ENCODE peak calls at places on chromosome 17, in six cellular contexts. One of them, this sample, is unnamed.

GRCh38 chr17:63196772-63197335 is 230.8 kb downstream of the TANC2 start:
- ATAC-seq in pancreas: no peak
- ATAC-seq in left lung: no peak
- ATAC-seq in lower lobe of right lung: no peak
- ATAC-seq in GM23338: no peak
- ATAC-seq in body of pancreas: no peak
- ATAC-seq in this sample: no peak

GRCh38 chr17:44014133-44014436 is 678 bp downstream of the TMEM101 start:
- ATAC-seq in pancreas: peak; percentile 7
- ATAC-seq in left lung: peak; percentile 14
- ATAC-seq in lower lobe of right lung: peak; percentile 30
- ATAC-seq in GM23338: peak; percentile 84
- ATAC-seq in body of pancreas: no peak
- ATAC-seq in this sample: no peak

GRCh38 chr17:19897108-19897854 is 29.5 kb upstream of the ULK2 start:
- ATAC-seq in pancreas: no peak
- ATAC-seq in left lung: peak; percentile 51
- ATAC-seq in lower lobe of right lung: peak; percentile 23
- ATAC-seq in GM23338: no peak
- ATAC-seq in body of pancreas: peak; percentile 21
- ATAC-seq in this sample: peak; percentile 51

GRCh38 chr17:72171703-72172670 is 51.2 kb downstream of the SOX9 start:
- ATAC-seq in pancreas: no peak
- ATAC-seq in left lung: no peak
- ATAC-seq in lower lobe of right lung: no peak
- ATAC-seq in GM23338: no peak
- ATAC-seq in body of pancreas: no peak
- ATAC-seq in this sample: no peak

GRCh38 chr17:59851431-59852375 is 41.0 kb downstream of the TUBD1 start:
- ATAC-seq in pancreas: peak; percentile 4
- ATAC-seq in left lung: peak; percentile 1
- ATAC-seq in lower lobe of right lung: no peak
- ATAC-seq in GM23338: no peak
- ATAC-seq in body of pancreas: no peak
- ATAC-seq in this sample: peak; percentile 59

GRCh38 chr17:35797918-35798317 is 2.5 kb upstream of the MMP28 start:
- ATAC-seq in pancreas: no peak
- ATAC-seq in left lung: no peak
- ATAC-seq in lower lobe of right lung: no peak
- ATAC-seq in GM23338: no peak
- ATAC-seq in body of pancreas: no peak
- ATAC-seq in this sample: no peak

GRCh38 chr17:9409026-9409425 is 166.6 kb downstream of the STX8 start:
- ATAC-seq in pancreas: peak; percentile 22
- ATAC-seq in left lung: no peak
- ATAC-seq in lower lobe of right lung: no peak
- ATAC-seq in GM23338: peak; percentile 26
- ATAC-seq in body of pancreas: no peak
- ATAC-seq in this sample: no peak

GRCh38 chr17:48439875-48440505 is 10.0 kb upstream of the SKAP1 start:
- ATAC-seq in pancreas: peak; percentile 56
- ATAC-seq in left lung: no peak
- ATAC-seq in lower lobe of right lung: peak; percentile 33
- ATAC-seq in GM23338: no peak
- ATAC-seq in body of pancreas: peak; percentile 48
- ATAC-seq in this sample: no peak

GRCh38 chr17:21027031-21027430 is 15.8 kb downstream of the USP22 start:
- ATAC-seq in pancreas: no peak
- ATAC-seq in left lung: no peak
- ATAC-seq in lower lobe of right lung: no peak
- ATAC-seq in GM23338: no peak
- ATAC-seq in body of pancreas: no peak
- ATAC-seq in this sample: no peak

GRCh38 chr17:42920106-42920900 is 19.7 kb downstream of the G6PC1 start:
- ATAC-seq in pancreas: peak; percentile 61
- ATAC-seq in left lung: no peak
- ATAC-seq in lower lobe of right lung: no peak
- ATAC-seq in GM23338: peak; percentile 40
- ATAC-seq in body of pancreas: no peak
- ATAC-seq in this sample: no peak

GRCh38 chr17:48933035-48933434 is 11.6 kb downstream of the SNF8 start:
- ATAC-seq in pancreas: no peak
- ATAC-seq in left lung: no peak
- ATAC-seq in lower lobe of right lung: no peak
- ATAC-seq in GM23338: no peak
- ATAC-seq in body of pancreas: no peak
- ATAC-seq in this sample: no peak

GRCh38 chr17:45276031-45276430 is 14.1 kb upstream of the SPATA32 start:
- ATAC-seq in pancreas: no peak
- ATAC-seq in left lung: no peak
- ATAC-seq in lower lobe of right lung: no peak
- ATAC-seq in GM23338: no peak
- ATAC-seq in body of pancreas: no peak
- ATAC-seq in this sample: peak; percentile 20

GRCh38 chr17:45273551-45273957 is 11.7 kb upstream of the SPATA32 start:
- ATAC-seq in pancreas: no peak
- ATAC-seq in left lung: no peak
- ATAC-seq in lower lobe of right lung: no peak
- ATAC-seq in GM23338: no peak
- ATAC-seq in body of pancreas: no peak
- ATAC-seq in this sample: no peak

GRCh38 chr17:45270828-45271418 is 9.0 kb upstream of the SPATA32 start:
- ATAC-seq in pancreas: peak; percentile 70
- ATAC-seq in left lung: peak; percentile 40
- ATAC-seq in lower lobe of right lung: peak; percentile 60
- ATAC-seq in GM23338: peak; percentile 97
- ATAC-seq in body of pancreas: no peak
- ATAC-seq in this sample: no peak

GRCh38 chr17:45271603-45272002 is 9.7 kb upstream of the SPATA32 start:
- ATAC-seq in pancreas: no peak
- ATAC-seq in left lung: no peak
- ATAC-seq in lower lobe of right lung: no peak
- ATAC-seq in GM23338: no peak
- ATAC-seq in body of pancreas: no peak
- ATAC-seq in this sample: no peak

DNA sequence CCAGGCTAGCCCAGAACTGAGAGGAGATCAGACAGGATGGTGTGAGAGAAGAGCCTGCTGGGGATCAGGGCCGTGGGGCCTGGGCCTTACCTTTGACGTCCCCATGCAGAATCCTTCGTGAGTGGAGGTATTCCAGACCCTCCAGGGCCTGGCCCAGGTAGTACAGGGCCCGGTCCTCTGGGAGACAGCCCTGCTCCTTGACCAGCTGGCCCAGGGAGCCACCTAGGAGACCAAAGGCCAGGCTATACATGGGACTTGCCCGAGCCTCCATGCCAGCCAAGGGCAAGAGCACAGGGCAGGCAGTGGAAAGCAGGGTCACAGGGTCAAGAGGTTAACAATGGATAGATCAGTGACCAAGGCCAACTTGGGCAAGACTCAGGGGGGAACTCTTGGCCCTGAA is 12.1 kb upstream of the SPATA32 start:
- ATAC-seq in pancreas: no peak
- ATAC-seq in left lung: no peak
- ATAC-seq in lower lobe of right lung: no peak
- ATAC-seq in GM23338: no peak
- ATAC-seq in body of pancreas: no peak
- ATAC-seq in this sample: no peak
- H3K27ac ChIP-seq in pancreas: no peak overlapping the region
- H3K27ac ChIP-seq in left lung: no peak overlapping the region
- H3K27ac ChIP-seq in lower lobe of right lung: no peak overlapping the region
- H3K27ac ChIP-seq in GM23338: no peak overlapping the region
- H3K27ac ChIP-seq in body of pancreas: no peak overlapping the region
- H3K27ac ChIP-seq in this sample: peak overlapping the region; percentile 19

GRCh38 chr17:40517286-40517662 is 15.9 kb upstream of the TNS4 start:
- ATAC-seq in pancreas: no peak
- ATAC-seq in left lung: no peak
- ATAC-seq in lower lobe of right lung: no peak
- ATAC-seq in GM23338: no peak
- ATAC-seq in body of pancreas: no peak
- ATAC-seq in this sample: no peak

GRCh38 chr17:40514013-40514875 is 12.8 kb upstream of the TNS4 start:
- ATAC-seq in pancreas: no peak
- ATAC-seq in left lung: no peak
- ATAC-seq in lower lobe of right lung: no peak
- ATAC-seq in GM23338: no peak
- ATAC-seq in body of pancreas: no peak
- ATAC-seq in this sample: no peak

GRCh38 chr17:40515491-40516041 is 14.1 kb upstream of the TNS4 start:
- ATAC-seq in pancreas: no peak
- ATAC-seq in left lung: no peak
- ATAC-seq in lower lobe of right lung: no peak
- ATAC-seq in GM23338: no peak
- ATAC-seq in body of pancreas: no peak
- ATAC-seq in this sample: no peak

GRCh38 chr17:40516581-40517285 is 15.3 kb upstream of the TNS4 start:
- ATAC-seq in pancreas: no peak
- ATAC-seq in left lung: no peak
- ATAC-seq in lower lobe of right lung: peak; percentile 10
- ATAC-seq in GM23338: no peak
- ATAC-seq in body of pancreas: no peak
- ATAC-seq in this sample: no peak

DNA sequence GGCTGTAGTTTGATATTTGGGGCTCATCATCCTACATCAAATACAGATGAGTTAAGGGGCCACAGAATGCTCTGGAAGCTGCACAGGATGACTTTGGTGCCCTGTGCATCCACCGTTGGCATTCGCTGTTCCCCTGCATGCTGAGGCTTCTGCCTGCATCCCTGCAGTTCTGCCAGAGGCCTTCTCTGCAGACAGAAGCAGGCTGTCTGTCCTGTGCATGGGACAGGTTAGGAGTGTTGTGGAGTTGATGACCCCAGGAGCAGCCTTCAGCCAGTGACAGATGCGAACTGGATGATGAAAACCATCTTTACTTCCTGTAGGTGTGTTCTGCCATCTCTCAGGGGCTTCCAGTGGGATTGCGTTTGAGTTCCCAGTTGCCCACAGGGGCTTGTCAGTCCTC is 13.6 kb upstream of the TNS4 start:
- ATAC-seq in pancreas: no peak
- ATAC-seq in left lung: no peak
- ATAC-seq in lower lobe of right lung: no peak
- ATAC-seq in GM23338: no peak
- ATAC-seq in body of pancreas: no peak
- ATAC-seq in this sample: no peak
- H3K4me1 ChIP-seq in pancreas: no peaks in the 10 kb centered on the region
- H3K4me1 ChIP-seq in left lung: peaks cover 46% of the 10 kb centered on the region
- H3K4me1 ChIP-seq in lower lobe of right lung: peaks cover 32% of the 10 kb centered on the region
- H3K4me1 ChIP-seq in GM23338: peaks cover 5% of the 10 kb centered on the region
- H3K4me1 ChIP-seq in body of pancreas: peaks cover 3% of the 10 kb centered on the region
- H3K4me1 ChIP-seq in this sample: no peaks in the 10 kb centered on the region

GRCh38 chr17:39925282-39926134 is 1.9 kb downstream of the ORMDL3 start:
- ATAC-seq in pancreas: no peak
- ATAC-seq in left lung: no peak
- ATAC-seq in lower lobe of right lung: no peak
- ATAC-seq in GM23338: no peak
- ATAC-seq in body of pancreas: no peak
- ATAC-seq in this sample: no peak

GRCh38 chr17:39923230-39923629 is 4.2 kb downstream of the ORMDL3 start:
- ATAC-seq in pancreas: no peak
- ATAC-seq in left lung: no peak
- ATAC-seq in lower lobe of right lung: no peak
- ATAC-seq in GM23338: no peak
- ATAC-seq in body of pancreas: no peak
- ATAC-seq in this sample: no peak

GRCh38 chr17:39924691-39925055 is 2.7 kb downstream of the ORMDL3 start:
- ATAC-seq in pancreas: no peak
- ATAC-seq in left lung: no peak
- ATAC-seq in lower lobe of right lung: no peak
- ATAC-seq in GM23338: no peak
- ATAC-seq in body of pancreas: no peak
- ATAC-seq in this sample: no peak

GRCh38 chr17:39922006-39922405 is 3.6 kb upstream of the GSDMB start:
- ATAC-seq in pancreas: no peak
- ATAC-seq in left lung: no peak
- ATAC-seq in lower lobe of right lung: no peak
- ATAC-seq in GM23338: no peak
- ATAC-seq in body of pancreas: no peak
- ATAC-seq in this sample: no peak

DNA sequence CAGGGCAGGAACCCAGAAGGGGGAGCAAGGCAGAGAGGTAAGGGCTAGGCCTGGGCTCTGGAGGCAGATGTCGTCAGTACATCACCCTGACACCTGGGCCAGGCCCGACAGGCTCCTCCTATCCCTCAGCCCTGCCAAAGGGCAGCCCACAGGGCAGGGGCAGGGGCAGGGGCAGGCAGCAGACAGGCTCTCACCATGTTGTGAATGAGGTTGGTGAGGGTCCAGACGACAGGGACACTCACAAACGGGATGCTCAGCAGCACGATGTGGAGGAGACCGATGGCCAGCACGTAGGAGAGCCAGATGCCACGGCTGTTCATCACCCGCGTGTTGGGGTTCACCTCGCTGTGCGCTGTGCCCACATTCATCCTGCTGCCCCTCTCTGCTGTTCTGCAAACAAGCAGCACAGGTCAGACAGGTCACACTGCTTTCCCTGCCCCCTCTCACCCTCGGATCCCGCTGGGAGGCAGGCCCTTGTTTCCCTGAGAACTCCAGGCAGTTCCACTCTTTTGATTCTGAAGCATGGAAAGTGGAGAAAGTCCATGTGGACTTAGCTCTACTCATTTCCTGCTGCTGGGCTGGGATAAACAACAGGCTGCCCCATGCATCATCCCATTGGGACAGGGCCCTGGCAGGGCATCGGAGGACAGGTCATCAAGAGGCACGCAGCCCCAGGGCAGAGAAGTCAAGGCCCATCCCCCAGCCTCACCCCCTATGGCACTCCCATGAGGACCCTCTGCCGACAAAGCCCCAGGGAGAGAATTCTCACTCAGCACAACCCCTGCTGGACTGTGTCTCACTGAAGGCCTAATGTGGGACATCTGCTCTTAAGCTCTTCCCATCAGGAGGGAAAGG is 3.3 kb downstream of the ORMDL3 start:
- ATAC-seq in pancreas: no peak
- ATAC-seq in left lung: no peak
- ATAC-seq in lower lobe of right lung: no peak
- ATAC-seq in GM23338: no peak
- ATAC-seq in body of pancreas: no peak
- ATAC-seq in this sample: no peak
- TF ChIP-seq CTCF in pancreas: no peak
- TF ChIP-seq CTCF in left lung: no peak
- TF ChIP-seq CTCF in lower lobe of right lung: no peak
- TF ChIP-seq CTCF in GM23338: no peak
- TF ChIP-seq CTCF in body of pancreas: no peak
- TF ChIP-seq CTCF in this sample: no peak

DNA sequence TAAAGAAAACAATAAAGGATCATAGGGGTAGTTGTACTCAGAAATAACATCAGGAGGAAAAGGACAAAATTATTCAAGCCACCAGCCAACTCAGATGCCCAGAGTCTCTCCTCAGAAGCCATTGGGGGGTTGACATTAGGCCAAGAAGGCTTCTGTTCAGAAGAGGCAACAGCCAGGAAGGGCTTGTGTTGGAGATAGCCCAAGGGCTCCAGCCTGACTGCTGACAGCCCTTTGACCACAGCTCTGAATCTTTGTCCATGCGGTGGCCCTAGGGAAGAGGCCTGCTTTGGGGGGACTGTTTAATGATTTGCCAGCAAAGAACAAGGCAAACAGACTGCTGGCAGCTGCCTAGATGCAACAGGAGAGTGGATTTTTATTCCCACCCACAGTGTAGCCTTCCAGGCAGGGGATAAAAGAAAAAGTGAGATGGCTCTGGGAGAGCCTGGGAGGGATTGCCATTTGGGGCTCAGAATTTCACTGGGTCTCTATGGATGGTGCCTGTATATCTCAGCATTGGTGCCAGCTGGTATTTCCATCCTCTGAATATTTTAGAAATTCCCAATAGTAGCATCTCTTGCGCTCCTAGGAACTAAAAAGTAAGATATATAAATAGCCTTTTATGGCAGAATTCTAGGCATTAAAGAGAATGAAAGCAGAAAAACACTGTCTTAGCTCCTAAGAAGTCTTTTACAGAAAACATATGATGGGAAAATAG is 29.3 kb upstream of the SUPT4H1 start:
- ATAC-seq in pancreas: peak; percentile 84
- ATAC-seq in left lung: peak; percentile 36
- ATAC-seq in lower lobe of right lung: peak; percentile 57
- ATAC-seq in GM23338: no peak
- ATAC-seq in body of pancreas: peak; percentile 67
- ATAC-seq in this sample: no peak
- H3K27ac ChIP-seq in pancreas: peak overlapping the region; percentile 52
- H3K27ac ChIP-seq in left lung: peak overlapping the region; percentile 33
- H3K27ac ChIP-seq in lower lobe of right lung: no peak overlapping the region
- H3K27ac ChIP-seq in GM23338: no peak overlapping the region
- H3K27ac ChIP-seq in body of pancreas: no peak overlapping the region
- H3K27ac ChIP-seq in this sample: no peak overlapping the region

This sample was measured in gastroesophageal sphincter.